ENCODE peak calls at places on chromosomes 2 and 18, in seven cellular contexts. P is uterus; K is HFF-Myc; U is chondrocyte; G is CD4-positive, alpha-beta T cell; L is pancreas; N is GM12865. J is an unnamed sample.

GRCh38 chr2:42979416-42979869 is 187.1 kb upstream of the HAAO start:
- DNase-seq in N (no peak), L (peak), U (peak), K (no peak), G (no peak), P (peak), J (no peak)

GRCh38 chr2:222610746-222611145 is 45.1 kb downstream of the FARSB start:
- DNase-seq in P (no peak), N (no peak), L (no peak), U (no peak), K (peak), G (no peak), J (no peak)

GRCh38 chr2:105431367-105432088 is 32.7 kb upstream of the FHL2 start:
- DNase-seq in U (no peak), G (no peak), K (no peak), L (no peak), N (no peak), P (peak), J (no peak)

GRCh38 chr2:152335851-152336102 is 803 bp downstream of the FMNL2 start:
- DNase-seq in G (no peak), L (peak), U (no peak), K (no peak), N (no peak), P (peak), J (no peak)

GRCh38 chr2:119929537-119929936 is 83.3 kb upstream of the EPB41L5 start:
- DNase-seq in L (no peak), U (no peak), G (no peak), K (no peak), P (no peak), N (no peak), J (no peak)

GRCh38 chr2:26898480-26899058 is 50.6 kb downstream of the DPYSL5 start:
- DNase-seq in U (no peak), N (no peak), K (no peak), P (no peak), G (no peak), L (no peak), J (no peak)

GRCh38 chr2:55138546-55139288 is 88.5 kb upstream of the RTN4 start:
- DNase-seq in P (no peak), U (no peak), N (no peak), K (no peak), L (no peak), G (no peak), J (no peak)

GRCh38 chr2:205403244-205403845 is 279.0 kb upstream of the NRP2 start:
- DNase-seq in U (no peak), K (no peak), L (no peak), N (no peak), P (no peak), G (no peak), J (no peak)

DNA sequence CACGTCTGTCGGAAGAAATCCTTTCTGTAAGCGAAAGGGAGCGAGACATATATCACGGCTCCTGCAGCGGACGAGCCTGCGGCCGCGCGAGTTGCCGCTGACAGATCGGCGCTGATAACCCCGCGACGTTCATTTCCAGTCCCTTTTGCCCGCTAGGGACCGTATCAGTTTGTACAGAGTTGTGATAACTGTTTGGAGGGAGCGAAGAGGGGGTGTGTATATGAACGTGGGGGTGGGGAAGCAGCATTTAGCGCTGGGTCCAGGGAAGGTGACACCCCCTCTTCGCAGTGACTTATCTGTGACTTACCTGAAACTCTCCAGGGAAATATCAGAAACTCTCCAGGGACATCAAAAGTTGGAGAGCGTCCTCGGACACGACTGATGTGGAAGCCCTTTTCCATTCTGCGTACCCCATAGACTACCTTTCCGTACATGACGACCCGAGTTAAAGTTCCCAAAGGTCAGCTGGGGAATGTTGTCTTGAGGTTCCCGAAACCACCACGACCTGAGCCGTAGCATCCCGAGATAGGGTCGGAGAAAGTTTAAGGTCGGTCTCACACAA is 948 bp upstream of the GATA6 start:
- DNase-seq in U (no peak), K (no peak), G (no peak), P (peak), N (no peak), L (peak), J (no peak)
- TF ChIP-seq CTCF in U (no peak), K (no peak), G (no peak), P (no peak), N (no peak), L (no peak), J (no peak)

GRCh38 chr18:74819433-74820059 is 221.9 kb downstream of the ZNF407 start:
- DNase-seq in G (no peak), K (no peak), P (no peak), L (no peak), U (no peak), N (peak), J (no peak)
- TF ChIP-seq CTCF in G (no peak), K (peak), P (no peak), L (no peak), U (peak), N (peak), J (no peak)

GRCh38 chr18:65941482-65941881 is 190.7 kb downstream of the CDH7 start:
- DNase-seq in L (no peak), P (no peak), K (no peak), U (no peak), G (no peak), N (no peak), J (no peak)

GRCh38 chr18:65937180-65937579 is 186.4 kb downstream of the CDH7 start:
- DNase-seq in K (no peak), L (no peak), N (no peak), G (no peak), U (no peak), P (no peak), J (no peak)

GRCh38 chr18:65938592-65939372 is 188.0 kb downstream of the CDH7 start:
- DNase-seq in N (peak), L (no peak), K (peak), G (no peak), P (no peak), U (no peak), J (no peak)

GRCh38 chr18:65934874-65935273 is 184.1 kb downstream of the CDH7 start:
- DNase-seq in P (no peak), N (no peak), G (no peak), K (no peak), L (no peak), U (no peak), J (no peak)

DNA sequence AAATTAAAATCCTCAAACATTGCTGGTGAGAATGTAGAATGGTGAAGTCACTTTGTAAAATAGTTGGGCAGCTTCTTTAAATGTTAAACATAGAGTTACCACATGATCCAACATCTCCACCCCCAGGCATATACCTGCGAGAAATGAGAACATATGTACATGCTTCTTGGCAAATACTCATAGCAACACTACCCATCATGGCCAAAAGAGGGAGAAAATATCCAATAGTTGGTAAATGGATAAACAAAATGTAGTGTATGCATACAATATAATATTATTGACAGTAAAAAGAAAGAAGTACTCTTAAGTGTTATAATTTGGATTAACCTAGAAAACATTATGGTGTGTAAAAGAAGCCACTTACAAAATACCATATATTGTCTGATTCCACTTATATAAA is 185.9 kb downstream of the CDH7 start:
- DNase-seq in L (no peak), G (no peak), N (no peak), P (no peak), U (no peak), K (no peak), J (no peak)
- TF ChIP-seq CTCF in L (no peak), G (no peak), N (no peak), P (no peak), U (peak), K (no peak), J (no peak)

DNA sequence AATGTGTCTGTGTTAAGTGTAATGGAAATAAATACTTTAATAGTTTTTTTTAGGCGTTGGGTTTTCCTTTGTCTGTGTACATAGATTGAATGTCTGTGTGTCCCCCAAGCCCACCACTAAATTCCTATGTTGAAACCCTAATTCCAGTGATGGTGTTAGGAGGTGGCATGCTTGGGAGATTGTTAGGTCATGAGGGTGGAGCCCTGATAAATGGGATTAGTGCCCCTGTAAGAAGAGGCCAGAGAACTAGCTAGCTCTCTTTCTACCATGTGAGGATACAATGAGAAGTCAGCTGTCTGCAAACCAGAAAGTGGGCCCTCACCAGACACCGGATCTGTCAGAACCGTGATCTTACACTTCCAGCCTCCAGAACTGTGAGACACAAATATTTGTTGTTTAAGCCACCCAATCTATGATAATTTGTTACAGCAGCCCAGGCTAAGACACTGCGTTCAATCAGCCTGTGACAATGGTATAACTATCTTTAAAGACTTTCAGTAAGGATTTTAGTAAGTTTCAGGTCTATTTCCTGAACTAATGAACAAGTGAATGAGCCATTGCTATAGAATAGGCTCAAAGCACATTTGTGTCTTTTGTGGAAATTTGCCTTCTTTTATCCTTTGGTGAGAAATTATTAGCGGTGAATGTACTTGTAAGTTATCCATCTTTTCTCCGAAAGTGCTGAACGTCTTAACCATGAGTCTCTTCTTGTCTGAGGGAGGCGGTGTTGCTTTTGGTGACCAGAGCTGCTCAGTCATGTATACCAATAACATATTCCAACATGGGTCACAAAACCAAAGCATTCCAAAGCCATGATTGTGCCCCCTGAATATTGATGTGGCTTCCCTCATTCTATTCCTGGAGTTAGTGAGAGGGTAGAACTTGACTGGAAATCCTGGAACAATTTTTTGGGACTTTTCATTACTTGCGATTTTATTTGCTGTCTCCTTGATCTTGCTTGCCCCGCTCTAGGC is 29.6 kb upstream of the IL1R1 start:
- DNase-seq in K (no peak), L (no peak), N (peak), P (no peak), U (no peak), G (no peak), J (no peak)
- TF ChIP-seq CTCF in K (no peak), L (no peak), N (no peak), P (no peak), U (no peak), G (no peak), J (no peak)

GRCh38 chr2:88831792-88832248 is 140.3 kb downstream of the RPIA start:
- DNase-seq in P (no peak), U (no peak), N (peak), G (no peak), L (no peak), K (no peak), J (no peak)
- TF ChIP-seq CTCF in P (no peak), U (peak), N (peak), G (no peak), L (peak), K (peak), J (no peak)

DNA sequence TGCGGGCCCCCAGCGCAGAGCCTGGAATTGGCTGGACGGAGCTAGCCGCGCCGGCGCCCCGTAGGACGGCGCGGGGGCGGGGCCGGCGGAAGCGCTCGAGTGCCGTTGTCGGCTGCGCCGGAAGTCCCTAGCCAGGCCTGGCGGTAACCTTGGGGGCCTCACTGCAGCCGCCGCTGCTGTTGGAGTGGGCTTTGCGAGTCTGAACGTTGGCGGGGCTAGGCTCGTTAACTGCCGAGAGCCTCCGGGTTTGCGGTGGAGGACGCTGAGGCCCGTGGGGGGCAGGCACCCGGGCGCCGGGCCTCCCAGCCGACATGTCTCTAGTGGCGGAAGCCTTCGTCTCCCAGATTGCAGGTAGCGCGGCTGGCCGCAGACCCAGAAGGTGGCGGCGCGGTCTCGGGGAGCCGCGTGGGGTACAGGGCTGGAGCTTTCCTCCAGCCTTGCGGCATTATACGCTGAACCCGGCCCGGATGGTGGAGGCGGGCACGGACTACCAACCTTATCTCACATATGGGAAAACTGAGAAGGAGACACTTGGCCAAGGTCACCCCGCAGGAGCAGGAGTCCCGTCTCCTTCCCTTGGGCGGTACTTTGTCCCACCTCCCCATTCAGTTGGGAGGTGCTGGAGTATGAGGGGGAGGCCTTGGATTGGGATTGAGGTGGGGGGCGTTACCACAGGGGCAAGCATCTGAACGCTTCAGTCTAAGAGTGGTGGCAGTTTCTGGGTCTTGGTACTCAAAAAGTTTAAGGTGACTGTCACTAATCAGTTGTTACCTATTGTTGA is at the start of gene MTX2:
- DNase-seq in U (no peak), N (peak), K (peak), L (peak), G (peak), P (peak), J (peak)
- TF ChIP-seq CTCF in U (peak), N (no peak), K (no peak), L (no peak), G (no peak), P (peak), J (no peak)

GRCh38 chr2:181077128-181077709 is 96.8 kb downstream of the UBE2E3 start:
- DNase-seq in N (peak), G (peak), U (no peak), K (no peak), L (no peak), P (no peak), J (no peak)
- TF ChIP-seq CTCF in N (peak), G (peak), U (peak), K (peak), L (peak), P (peak), J (peak)

J was measured in coronary artery.